ENCODE peak calls at places on chromosomes 5 and 9, in five cellular contexts. W is uterus, I is HCT116, Z is HepG2, N is adrenal gland. M is an unnamed sample.

GRCh38 chr5:59489551-59489950 is 404.0 kb downstream of the PDE4D start:
- DNase-seq in W (no peak), I (no peak), Z (no peak), N (no peak), M (no peak)

GRCh38 chr9:98989036-98990000 is 45.6 kb downstream of the COL15A1 start:
- DNase-seq in W (peak), I (peak), Z (peak), N (peak), M (no peak)

GRCh38 chr5:39194466-39195136 is 24.8 kb downstream of the FYB1 start:
- DNase-seq in W (no peak), I (no peak), Z (peak), N (no peak), M (no peak)

GRCh38 chr5:139272471-139273321 is 20.8 kb upstream of the MATR3 start:
- DNase-seq in W (no peak), I (no peak), Z (peak), N (no peak), M (peak)

GRCh38 chr9:75047506-75047905 is 19.4 kb upstream of the CARNMT1 start:
- DNase-seq in W (no peak), I (no peak), Z (no peak), N (no peak), M (no peak)

GRCh38 chr5:28862137-28862859 is 1823.9 kb upstream of the CDH9 start:
- DNase-seq in W (no peak), I (no peak), Z (peak), N (no peak), M (no peak)

GRCh38 chr9:108813951-108814601 is 41.7 kb downstream of the ACTL7B start:
- DNase-seq in W (no peak), I (peak), Z (peak), N (peak), M (no peak)

GRCh38 chr9:37452611-37453010 is 12.6 kb downstream of the ZBTB5 start:
- DNase-seq in W (no peak), I (no peak), Z (no peak), N (no peak), M (no peak)

GRCh38 chr5:57499262-57500050 is 16.8 kb upstream of the ACTBL2 start:
- DNase-seq in W (no peak), I (peak), Z (peak), N (no peak), M (peak)

GRCh38 chr5:56409331-56410190 is 176.4 kb upstream of the ANKRD55 start:
- DNase-seq in W (no peak), I (no peak), Z (no peak), N (no peak), M (peak)

GRCh38 chr5:145499483-145499882 is 335.7 kb downstream of the PRELID2 start:
- DNase-seq in W (no peak), I (no peak), Z (no peak), N (no peak), M (no peak)

GRCh38 chr5:10563132-10563939 is 534 bp upstream of the ANKRD33B start:
- DNase-seq in W (peak), I (no peak), Z (no peak), N (no peak), M (peak)

GRCh38 chr9:6852243-6852963 is 94.6 kb downstream of the KDM4C start:
- DNase-seq in W (no peak), I (no peak), Z (peak), N (peak), M (no peak)

GRCh38 chr9:76379494-76379893 is 14.7 kb downstream of the RFK start:
- DNase-seq in W (no peak), I (no peak), Z (no peak), N (no peak), M (no peak)

GRCh38 chr9:115691686-115692085 is 461.9 kb upstream of the PAPPA start:
- DNase-seq in W (no peak), I (no peak), Z (no peak), N (no peak), M (no peak)

GRCh38 chr5:177427919-177428573 is 1.6 kb downstream of the GRK6 start:
- DNase-seq in W (no peak), I (no peak), Z (no peak), N (peak), M (peak)
- TF ChIP-seq POLR2A in W (no peak), I (no peak), Z (no peak), N (no peak), M (peak)

DNA sequence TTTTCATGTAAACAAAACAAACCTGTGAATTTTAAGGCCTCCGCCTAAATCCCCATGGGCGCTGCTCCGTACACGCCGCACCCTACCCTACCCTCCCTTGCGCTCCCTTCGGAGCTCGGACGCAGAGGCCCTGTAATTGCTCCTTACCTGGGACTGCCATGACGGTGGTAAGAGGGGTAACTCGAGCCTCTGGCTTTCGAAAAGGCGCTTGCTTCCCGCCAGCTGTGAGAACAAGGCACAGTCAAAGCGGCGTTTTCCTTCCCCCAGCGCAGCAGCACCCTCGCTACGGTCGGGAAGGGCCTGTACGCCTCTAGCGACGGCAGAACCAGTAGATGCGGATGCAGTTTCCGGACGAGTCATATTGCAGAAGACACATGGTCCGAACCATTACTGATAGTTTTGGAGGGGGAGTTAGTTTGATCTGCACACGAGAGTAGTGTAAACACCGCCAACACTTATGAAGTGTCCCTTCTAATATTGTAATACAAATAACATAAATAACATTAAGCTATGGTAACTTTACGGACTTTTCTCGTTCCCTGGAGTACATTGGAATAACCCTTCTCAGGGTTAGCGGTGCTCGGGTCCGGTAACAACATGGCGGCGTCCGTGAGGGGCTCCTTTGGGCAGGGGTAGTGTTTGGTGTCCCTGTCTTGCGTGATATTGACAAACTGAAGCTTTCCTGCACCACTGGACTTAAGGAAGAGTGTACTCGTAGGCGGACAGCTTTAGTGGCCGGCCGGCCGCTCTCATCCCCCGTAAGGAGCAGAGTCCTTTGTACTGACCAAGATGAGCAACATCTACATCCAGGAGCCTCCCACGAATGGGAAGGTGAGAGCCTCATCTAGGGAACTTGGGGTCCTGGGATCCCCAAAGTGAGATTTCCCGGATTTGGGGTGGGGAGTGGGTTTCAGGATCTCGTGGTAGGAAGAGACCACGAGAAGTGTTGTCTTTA is at the start of the genes CWC27 and SREK1IP1:
- DNase-seq in W (peak), I (peak), Z (peak), N (peak), M (peak)
- TF ChIP-seq POLR2A in W (peak), I (peak), Z (peak), N (peak), M (peak)

GRCh38 chr9:93132287-93132927 is 1.6 kb downstream of the NINJ1 start:
- DNase-seq in W (peak), I (no peak), Z (no peak), N (peak), M (no peak)

GRCh38 chr9:93134018-93134739 is at the start of gene NINJ1:
- DNase-seq in W (peak), I (peak), Z (peak), N (peak), M (peak)

GRCh38 chr9:93132946-93133640 is 958 bp downstream of the NINJ1 start:
- DNase-seq in W (peak), I (no peak), Z (peak), N (peak), M (no peak)

GRCh38 chr9:93134740-93135444 is 841 bp upstream of the NINJ1 start:
- DNase-seq in W (no peak), I (no peak), Z (no peak), N (no peak), M (no peak)

DNA sequence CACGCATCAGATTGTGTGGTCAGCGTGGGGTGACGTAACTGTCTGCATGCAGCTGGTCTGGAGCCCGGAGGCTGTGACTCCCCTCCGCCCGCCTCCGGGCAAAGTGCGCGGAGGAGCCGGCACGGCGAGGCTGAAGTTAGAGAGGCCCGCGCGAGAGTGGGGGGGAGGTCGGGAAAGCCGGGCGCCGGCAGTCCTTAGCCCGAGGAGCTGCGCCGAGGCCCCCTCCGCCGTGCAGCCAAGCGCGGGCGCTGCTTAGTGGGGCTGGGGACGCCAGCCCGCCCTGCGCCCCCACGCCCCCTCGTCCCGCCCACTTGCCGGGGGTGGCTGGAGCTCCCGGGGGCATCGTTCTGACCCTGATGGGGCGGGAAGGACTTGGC is 422 bp downstream of the NINJ1 start:
- DNase-seq in W (peak), I (no peak), Z (peak), N (peak), M (peak)
- TF ChIP-seq POLR2A in W (no peak), I (no peak), Z (no peak), N (peak), M (no peak)

GRCh38 chr5:101932599-101932998 is 363.5 kb downstream of the SLCO4C1 start:
- DNase-seq in W (no peak), I (no peak), Z (peak), N (no peak), M (no peak)
- TF ChIP-seq POLR2A in W (no peak), I (no peak), Z (no peak), N (no peak), M (no peak)

GRCh38 chr5:172838151-172838875 is 4.3 kb downstream of the ERGIC1 start:
- DNase-seq in W (no peak), I (no peak), Z (no peak), N (no peak), M (no peak)

GRCh38 chr5:172840077-172840777 is 6.2 kb downstream of the ERGIC1 start:
- DNase-seq in W (no peak), I (no peak), Z (peak), N (no peak), M (no peak)

GRCh38 chr5:172839669-172840068 is 5.6 kb downstream of the ERGIC1 start:
- DNase-seq in W (no peak), I (no peak), Z (no peak), N (no peak), M (no peak)

GRCh38 chr5:172835246-172836030 is 1.4 kb downstream of the ERGIC1 start:
- DNase-seq in W (no peak), I (no peak), Z (no peak), N (no peak), M (no peak)

GRCh38 chr5:172837640-172838039 is 3.6 kb downstream of the ERGIC1 start:
- DNase-seq in W (no peak), I (no peak), Z (no peak), N (no peak), M (no peak)
- TF ChIP-seq POLR2A in W (no peak), I (no peak), Z (no peak), N (no peak), M (no peak)

GRCh38 chr9:94167055-94167346 is 82.7 kb downstream of the PTPDC1 start:
- DNase-seq in W (no peak), I (no peak), Z (peak), N (no peak), M (no peak)

GRCh38 chr9:94167376-94167775 is 83.1 kb downstream of the PTPDC1 start:
- DNase-seq in W (no peak), I (no peak), Z (no peak), N (no peak), M (no peak)

GRCh38 chr9:94165592-94166236 is 81.5 kb downstream of the PTPDC1 start:
- DNase-seq in W (peak), I (peak), Z (peak), N (peak), M (peak)

GRCh38 chr9:94164756-94165549 is 80.7 kb downstream of the PTPDC1 start:
- DNase-seq in W (no peak), I (no peak), Z (no peak), N (no peak), M (no peak)

GRCh38 chr9:94166237-94167054 is 82.2 kb downstream of the PTPDC1 start:
- DNase-seq in W (peak), I (peak), Z (peak), N (peak), M (peak)
- TF ChIP-seq POLR2A in W (peak), I (peak), Z (peak), N (peak), M (peak)

DNA sequence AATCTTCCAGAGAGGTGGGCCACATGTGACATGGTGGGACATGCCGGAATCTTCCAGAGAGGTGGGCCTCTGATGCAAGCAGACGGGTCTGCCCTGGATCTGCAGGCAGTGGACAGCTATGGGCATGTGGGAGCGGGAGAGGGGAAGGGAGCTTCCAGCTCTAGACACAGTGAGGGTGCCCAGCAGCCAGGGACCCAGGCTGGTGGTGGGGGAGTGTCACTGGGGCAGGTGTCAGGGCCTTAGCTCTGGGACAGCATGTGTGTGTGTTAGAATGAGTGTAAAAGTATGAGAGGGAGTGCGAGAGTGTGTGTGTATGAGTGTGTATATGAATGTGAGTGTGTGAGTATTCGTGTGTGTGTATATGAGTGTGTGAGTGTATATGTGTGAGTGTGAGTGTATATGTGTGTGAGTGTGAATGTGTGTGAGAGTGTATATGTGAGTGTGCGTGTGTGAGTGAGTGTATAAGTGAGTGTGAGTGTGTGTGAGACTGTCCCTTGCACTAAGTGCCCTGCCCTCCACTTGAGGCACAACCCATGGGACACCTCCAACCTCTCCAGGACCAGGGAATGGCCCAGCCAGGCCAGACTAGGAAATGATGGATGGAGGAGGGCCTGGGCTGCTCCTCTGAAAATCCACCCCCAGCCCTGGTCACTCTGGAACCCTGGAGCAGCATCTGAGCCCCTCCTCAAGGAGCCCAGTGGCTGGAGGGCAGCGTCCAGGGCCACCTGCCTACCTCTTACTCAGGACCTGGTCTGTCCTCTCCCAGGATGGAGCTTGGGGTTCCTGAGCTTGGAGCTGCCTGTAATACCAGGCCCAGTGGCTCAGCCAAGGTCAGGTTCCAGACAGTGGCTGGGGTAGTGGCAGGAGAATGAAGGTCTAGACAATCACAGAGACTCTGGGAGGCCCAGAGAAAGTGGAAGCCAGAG is 122.2 kb downstream of the C9orf50 start:
- DNase-seq in W (no peak), I (no peak), Z (no peak), N (no peak), M (no peak)
- TF ChIP-seq POLR2A in W (no peak), I (no peak), Z (no peak), N (no peak), M (no peak)

GRCh38 chr9:35923598-35923926 is 14.3 kb downstream of the SPAAR start:
- DNase-seq in W (no peak), I (no peak), Z (no peak), N (peak), M (no peak)

GRCh38 chr9:35920004-35920658 is 10.8 kb downstream of the SPAAR start:
- DNase-seq in W (peak), I (no peak), Z (peak), N (no peak), M (no peak)

GRCh38 chr9:35918780-35919179 is 9.5 kb downstream of the SPAAR start:
- DNase-seq in W (no peak), I (no peak), Z (no peak), N (no peak), M (no peak)

GRCh38 chr9:35917261-35917660 is 8.0 kb downstream of the SPAAR start:
- DNase-seq in W (no peak), I (no peak), Z (no peak), N (no peak), M (no peak)

GRCh38 chr9:35919212-35920003 is 10.1 kb downstream of the SPAAR start:
- DNase-seq in W (no peak), I (no peak), Z (no peak), N (no peak), M (peak)
- TF ChIP-seq POLR2A in W (no peak), I (no peak), Z (no peak), N (no peak), M (no peak)